ENCODE peak calls at places on chromosomes 3 and 15, in six cellular contexts. L is coronary artery, T is bronchial epithelial cell, U is NB4, G is astrocyte of the cerebellum, R is AG09319. B is an unnamed sample.
A peak's percentile ranks its signal among the peaks of the same experiment; 100 is the strongest.

GRCh38 chr3:106570426-106570825 is 701.6 kb upstream of the CBLB start:
- DNase-seq in R (no peak), L (no peak), T (peak; percentile 47), G (no peak), U (no peak), B (no peak)

GRCh38 chr3:67382551-67382950 is 271.9 kb downstream of the SUCLG2 start:
- DNase-seq in U (no peak), L (no peak), G (peak; percentile 24), R (no peak), T (no peak), B (no peak)

GRCh38 chr3:13027154-13027553 is 46.1 kb downstream of the IQSEC1 start:
- DNase-seq in U (no peak), R (no peak), G (no peak), T (no peak), L (no peak), B (no peak)

GRCh38 chr3:196670335-196670734 is 30.8 kb downstream of the NRROS start:
- DNase-seq in U (no peak), G (no peak), R (no peak), L (no peak), T (no peak), B (no peak)

GRCh38 chr15:53675832-53676231 is 83.6 kb downstream of the WDR72 start:
- DNase-seq in L (no peak), G (no peak), T (no peak), R (no peak), U (no peak), B (no peak)

GRCh38 chr3:43378066-43378935 is 92.0 kb downstream of the SNRK start:
- DNase-seq in T (peak; percentile 50), L (no peak), U (peak; percentile 52), R (no peak), G (no peak), B (peak; percentile 73)

GRCh38 chr3:50220109-50220508 is 15.0 kb downstream of the SLC38A3 start:
- DNase-seq in L (no peak), G (no peak), T (no peak), R (no peak), U (no peak), B (no peak)

GRCh38 chr3:132421832-132422231 is 4.5 kb downstream of the DNAJC13 start:
- DNase-seq in T (no peak), R (no peak), L (no peak), G (no peak), U (no peak), B (no peak)

GRCh38 chr3:10725067-10725466 is 91.0 kb upstream of the SLC6A11 start:
- DNase-seq in L (peak; percentile 53), R (no peak), U (no peak), T (no peak), G (no peak), B (no peak)

GRCh38 chr15:25829075-25829474 is 34.1 kb downstream of the ATP10A start:
- DNase-seq in U (no peak), R (no peak), L (no peak), T (no peak), G (no peak), B (no peak)

GRCh38 chr15:77599899-77600298 is 32.8 kb downstream of the LINGO1 start:
- DNase-seq in U (peak; percentile 79), T (peak; percentile 12), G (no peak), L (no peak), R (no peak), B (no peak)

GRCh38 chr3:133366921-133367320 is 32.9 kb upstream of the BFSP2 start:
- DNase-seq in U (no peak), T (no peak), R (no peak), G (no peak), L (no peak), B (no peak)

GRCh38 chr15:29031502-29032228 is 145.9 kb downstream of the APBA2 start:
- DNase-seq in G (no peak), R (no peak), U (no peak), L (no peak), T (no peak), B (no peak)

GRCh38 chr3:50160561-50160983 is 5.4 kb downstream of the SEMA3F start:
- DNase-seq in R (no peak), T (no peak), L (no peak), U (no peak), G (no peak), B (no peak)

GRCh38 chr15:78314181-78314581 is 14.8 kb upstream of the SKIC8 start:
- DNase-seq in G (no peak), T (no peak), R (no peak), U (no peak), L (no peak), B (no peak)

GRCh38 chr3:117557469-117557868 is 847.9 kb downstream of the TUSC7 start:
- DNase-seq in U (no peak), R (no peak), L (no peak), T (no peak), G (no peak), B (no peak)

GRCh38 chr3:194237110-194237509 is 101.2 kb downstream of the HES1 start:
- DNase-seq in U (no peak), R (no peak), T (no peak), G (no peak), L (no peak), B (no peak)

GRCh38 chr15:48324949-48325348 is 6.3 kb upstream of the DUT start:
- DNase-seq in R (no peak), U (no peak), G (no peak), T (no peak), L (no peak), B (no peak)

GRCh38 chr3:24135280-24135679 is 190.2 kb downstream of the NR1D2 start:
- DNase-seq in L (no peak), T (no peak), U (no peak), R (peak; percentile 62), G (no peak), B (no peak)

GRCh38 chr3:34449305-34449704 is 650.9 kb downstream of the PDCD6IP start:
- DNase-seq in L (no peak), G (no peak), R (no peak), T (no peak), U (no peak), B (no peak)

GRCh38 chr3:122199552-122199951 is 16.1 kb downstream of the CASR start:
- DNase-seq in L (no peak), U (no peak), R (no peak), G (no peak), T (no peak), B (no peak)

GRCh38 chr3:177538743-177539730 is 341.8 kb upstream of the TBL1XR1 start:
- DNase-seq in U (peak; percentile 39), R (no peak), G (no peak), T (peak; percentile 10), L (no peak), B (peak; percentile 31)

GRCh38 chr3:194296448-194296831 is 54.7 kb downstream of the CPN2 start:
- DNase-seq in R (peak; percentile 40), T (peak; percentile 93), U (no peak), G (peak; percentile 72), L (no peak), B (no peak)

GRCh38 chr15:44729394-44729913 is 6.9 kb upstream of the TRIM69 start:
- DNase-seq in G (no peak), U (peak; percentile 30), L (no peak), R (no peak), T (no peak), B (no peak)

GRCh38 chr15:90598053-90598577 is 68.4 kb downstream of the CRTC3 start:
- DNase-seq in L (no peak), R (no peak), U (peak; percentile 61), G (no peak), T (no peak), B (peak; percentile 71)

GRCh38 chr15:43346305-43346704 is 15.9 kb upstream of the LCMT2 start:
- DNase-seq in T (no peak), R (no peak), G (no peak), U (peak; percentile 25), L (no peak), B (no peak)
- TF ChIP-seq CTCF in T (no peak), R (no peak), G (no peak), U (peak; percentile 4), L (no peak), B (no peak)

GRCh38 chr3:41974223-41974622 is 12.3 kb upstream of the ULK4 start:
- DNase-seq in L (no peak), T (peak; percentile 12), U (peak; percentile 8), R (no peak), G (no peak), B (no peak)
- TF ChIP-seq CTCF in L (no peak), T (no peak), U (no peak), R (no peak), G (no peak), B (no peak)

GRCh38 chr15:40059821-40060220 is 20.8 kb upstream of the SRP14 start:
- DNase-seq in G (no peak), T (no peak), L (peak; percentile 69), U (no peak), R (no peak), B (no peak)
- TF ChIP-seq CTCF in G (no peak), T (no peak), L (no peak), U (no peak), R (no peak), B (no peak)

GRCh38 chr15:94000603-94001002 is 230.8 kb upstream of the MCTP2 start:
- DNase-seq in U (no peak), R (no peak), G (no peak), T (no peak), L (no peak), B (no peak)
- TF ChIP-seq CTCF in U (no peak), R (no peak), G (no peak), T (no peak), L (no peak), B (no peak)

GRCh38 chr3:85821130-85821756 is 862.5 kb downstream of the CADM2 start:
- DNase-seq in L (no peak), R (no peak), T (peak; percentile 38), U (peak; percentile 34), G (peak; percentile 12), B (peak; percentile 8)
- TF ChIP-seq CTCF in L (no peak), R (no peak), T (peak; percentile 78), U (peak; percentile 60), G (peak; percentile 66), B (peak; percentile 37)

DNA sequence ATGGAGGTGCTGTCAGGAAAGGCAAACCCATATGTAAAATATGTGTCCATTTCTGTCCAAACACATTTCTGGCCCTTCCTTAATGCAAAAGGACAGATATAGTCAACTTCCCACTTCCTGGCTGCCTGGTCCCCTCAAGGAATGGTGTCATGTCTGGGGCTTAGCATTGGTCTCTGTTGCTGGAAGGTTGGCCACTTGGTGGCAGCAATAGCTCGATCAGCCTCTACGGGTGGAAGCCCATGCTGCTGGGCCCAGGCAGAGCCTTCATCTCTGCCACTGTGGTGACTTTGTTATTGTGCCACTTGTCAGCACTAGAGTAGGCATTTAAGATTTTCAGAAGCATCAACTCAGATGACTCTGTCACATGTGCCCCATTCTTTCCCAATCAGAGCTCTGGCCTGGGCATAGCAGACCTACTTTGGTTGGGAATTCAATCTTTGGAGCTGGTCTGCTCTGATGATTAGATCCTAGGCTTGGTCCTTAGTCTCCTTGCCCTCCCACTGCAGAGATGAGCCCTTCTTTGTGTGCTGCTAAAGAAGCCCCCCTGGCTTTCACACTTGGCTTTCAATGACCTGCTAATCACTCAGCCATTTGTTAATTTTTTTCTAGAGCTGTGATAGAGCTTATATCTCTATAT is 51.0 kb upstream of the SPSB4 start:
- DNase-seq in U (peak; percentile 62), R (peak; percentile 14), G (peak; percentile 20), L (no peak), T (peak; percentile 53), B (peak; percentile 53)
- TF ChIP-seq CTCF in U (peak; percentile 74), R (peak; percentile 71), G (peak; percentile 82), L (peak; percentile 49), T (peak; percentile 87), B (peak; percentile 56)